ENCODE peak calls at places on chromosome 4, in ten cellular contexts. C is endodermal cell; G is BJ; Y is coronary artery; X is left ventricle myocardium inferior; R is activated CD8-positive, alpha-beta T cell treated with anti-CD3 and anti-CD28 coated beads for 36 hours; Z is WTC11; J is AG09309; B is CD4-positive, alpha-beta T cell; W is bronchial epithelial cell. Q is an unnamed sample.

GRCh38 chr4:65665951-65666523 is 4.3 kb downstream of the EPHA5 start:
- DNase-seq in C (no peak), G (no peak), Y (no peak), X (no peak), R (no peak), Z (no peak), J (no peak), B (no peak), W (peak), Q (no peak)

GRCh38 chr4:168923526-168924194 is 86.4 kb downstream of the CBR4 start:
- DNase-seq in C (peak), G (peak), Y (no peak), X (no peak), R (peak), Z (peak), J (peak), B (peak), W (peak), Q (no peak)

GRCh38 chr4:74133786-74134499 is 24.0 kb upstream of the MTHFD2L start:
- DNase-seq in C (peak), G (no peak), Y (peak), X (peak), R (peak), Z (peak), J (peak), B (peak), W (peak), Q (peak)

GRCh38 chr4:82892467-82892802 is 1.5 kb upstream of the SEC31A start:
- DNase-seq in C (no peak), G (no peak), Y (no peak), X (no peak), R (no peak), Z (no peak), J (no peak), B (no peak), W (no peak), Q (no peak)

GRCh38 chr4:81564025-81564424 is 92.3 kb upstream of the RASGEF1B start:
- DNase-seq in C (no peak), G (no peak), Y (no peak), X (no peak), R (no peak), Z (no peak), J (no peak), B (no peak), W (no peak), Q (no peak)

GRCh38 chr4:25862411-25863346 is at the start of gene SEL1L3:
- DNase-seq in C (peak), G (no peak), Y (no peak), X (peak), R (peak), Z (peak), J (no peak), B (peak), W (no peak), Q (no peak)

GRCh38 chr4:24805566-24805965 is 10.2 kb downstream of the SOD3 start:
- DNase-seq in C (no peak), G (no peak), Y (no peak), X (no peak), R (no peak), Z (no peak), J (no peak), B (no peak), W (peak), Q (no peak)

GRCh38 chr4:77488882-77489281 is 116.7 kb upstream of the CXCL13 start:
- DNase-seq in C (no peak), G (no peak), Y (no peak), X (no peak), R (no peak), Z (no peak), J (no peak), B (no peak), W (no peak), Q (no peak)

GRCh38 chr4:144583658-144584057 is 62.3 kb upstream of the HHIP start:
- DNase-seq in C (no peak), G (no peak), Y (no peak), X (no peak), R (no peak), Z (no peak), J (peak), B (no peak), W (peak), Q (no peak)

GRCh38 chr4:79241846-79242245 is 84.0 kb downstream of the NAA11 start:
- DNase-seq in C (peak), G (no peak), Y (no peak), X (no peak), R (no peak), Z (no peak), J (no peak), B (no peak), W (peak), Q (no peak)

GRCh38 chr4:179605196-179605595 is 2163.0 kb upstream of the AGA start:
- DNase-seq in C (no peak), G (no peak), Y (no peak), X (no peak), R (no peak), Z (no peak), J (no peak), B (no peak), W (no peak), Q (no peak)

GRCh38 chr4:148030486-148030885 is 298.6 kb downstream of the ARHGAP10 start:
- DNase-seq in C (no peak), G (peak), Y (no peak), X (no peak), R (no peak), Z (no peak), J (peak), B (no peak), W (peak), Q (peak)

GRCh38 chr4:2461246-2461960 is 7.5 kb upstream of the RNF4 start:
- DNase-seq in C (no peak), G (no peak), Y (no peak), X (no peak), R (no peak), Z (no peak), J (no peak), B (no peak), W (no peak), Q (no peak)

GRCh38 chr4:22897520-22898108 is 204.9 kb downstream of the GBA3 start:
- DNase-seq in C (peak), G (no peak), Y (no peak), X (no peak), R (peak), Z (peak), J (no peak), B (no peak), W (peak), Q (peak)

GRCh38 chr4:2417196-2417764 is 1.2 kb downstream of the ZFYVE28 start:
- DNase-seq in C (peak), G (no peak), Y (no peak), X (no peak), R (no peak), Z (no peak), J (no peak), B (no peak), W (no peak), Q (no peak)

GRCh38 chr4:125070869-125071268 is 243.9 kb upstream of the FAT4 start:
- DNase-seq in C (peak), G (no peak), Y (no peak), X (no peak), R (no peak), Z (no peak), J (no peak), B (no peak), W (peak), Q (no peak)

GRCh38 chr4:38166082-38166481 is 205.9 kb downstream of the PTTG2 start:
- DNase-seq in C (peak), G (no peak), Y (no peak), X (no peak), R (no peak), Z (no peak), J (no peak), B (no peak), W (no peak), Q (no peak)

GRCh38 chr4:15601862-15602261 is 53.3 kb downstream of the FBXL5 start:
- DNase-seq in C (no peak), G (no peak), Y (no peak), X (no peak), R (no peak), Z (no peak), J (no peak), B (no peak), W (peak), Q (no peak)

GRCh38 chr4:53777244-53777984 is 186.1 kb upstream of the LNX1 start:
- DNase-seq in C (no peak), G (peak), Y (no peak), X (no peak), R (no peak), Z (no peak), J (peak), B (no peak), W (peak), Q (peak)

GRCh38 chr4:156362581-156362980 is 408.9 kb upstream of the CTSO start:
- DNase-seq in C (no peak), G (peak), Y (no peak), X (no peak), R (no peak), Z (no peak), J (no peak), B (no peak), W (no peak), Q (no peak)

GRCh38 chr4:15215118-15215517 is 212.7 kb upstream of the C1QTNF7 start:
- DNase-seq in C (no peak), G (no peak), Y (no peak), X (no peak), R (no peak), Z (no peak), J (no peak), B (no peak), W (no peak), Q (no peak)

GRCh38 chr4:66574145-66574978 is 904.1 kb upstream of the EPHA5 start:
- DNase-seq in C (peak), G (peak), Y (no peak), X (no peak), R (no peak), Z (peak), J (peak), B (no peak), W (no peak), Q (peak)

GRCh38 chr4:89563431-89563830 is 255.8 kb upstream of the GPRIN3 start:
- DNase-seq in C (no peak), G (no peak), Y (no peak), X (no peak), R (no peak), Z (no peak), J (no peak), B (no peak), W (peak), Q (no peak)

GRCh38 chr4:182807346-182807745 is 109.8 kb downstream of the DCTD start:
- DNase-seq in C (no peak), G (no peak), Y (no peak), X (no peak), R (no peak), Z (no peak), J (no peak), B (no peak), W (no peak), Q (no peak)

GRCh38 chr4:102780476-102781144 is 19.8 kb upstream of the MANBA start:
- DNase-seq in C (no peak), G (no peak), Y (no peak), X (no peak), R (no peak), Z (no peak), J (no peak), B (no peak), W (peak), Q (no peak)

GRCh38 chr4:153634737-153635353 is 49.2 kb upstream of the TLR2 start:
- DNase-seq in C (no peak), G (no peak), Y (no peak), X (no peak), R (no peak), Z (no peak), J (no peak), B (no peak), W (peak), Q (no peak)

GRCh38 chr4:117420966-117421365 is 335.6 kb upstream of the TRAM1L1 start:
- DNase-seq in C (no peak), G (no peak), Y (no peak), X (no peak), R (no peak), Z (no peak), J (no peak), B (no peak), W (no peak), Q (no peak)

GRCh38 chr4:65893311-65893710 is 223.0 kb upstream of the EPHA5 start:
- DNase-seq in C (no peak), G (no peak), Y (no peak), X (no peak), R (no peak), Z (no peak), J (no peak), B (no peak), W (no peak), Q (no peak)

GRCh38 chr4:82694892-82695291 is 103.7 kb downstream of the SCD5 start:
- DNase-seq in C (no peak), G (no peak), Y (no peak), X (no peak), R (no peak), Z (no peak), J (no peak), B (no peak), W (no peak), Q (no peak)

GRCh38 chr4:8911311-8912088 is 39.9 kb upstream of the HMX1 start:
- DNase-seq in C (peak), G (no peak), Y (peak), X (no peak), R (no peak), Z (no peak), J (peak), B (no peak), W (no peak), Q (no peak)

GRCh38 chr4:112145820-112146813 is 863 bp downstream of the FAM241A start:
- DNase-seq in C (peak), G (no peak), Y (peak), X (peak), R (peak), Z (peak), J (no peak), B (peak), W (peak), Q (no peak)

DNA sequence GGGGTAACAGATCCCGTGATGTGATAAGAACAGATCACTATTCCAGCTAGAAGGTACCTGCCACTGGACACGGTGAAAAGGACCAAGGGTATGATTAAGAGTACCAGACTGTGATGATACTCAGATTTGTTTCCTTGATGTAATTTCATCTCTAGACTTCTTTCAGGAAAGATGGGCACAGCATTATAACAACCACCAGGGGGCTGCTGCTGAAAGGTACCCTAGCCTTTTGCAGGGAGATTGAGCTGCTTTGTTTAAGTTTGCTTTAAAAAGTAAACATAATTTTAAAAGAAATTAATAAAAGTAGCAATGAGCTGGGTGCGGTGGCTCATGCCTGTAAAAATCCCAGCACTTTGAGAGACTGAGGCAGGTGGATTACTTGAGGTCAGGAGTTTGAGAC is 145.4 kb downstream of the EMCN start:
- DNase-seq in C (peak), G (no peak), Y (no peak), X (no peak), R (peak), Z (peak), J (no peak), B (no peak), W (peak), Q (no peak)
- TF ChIP-seq CTCF in C (peak), G (peak), Y (no peak), X (peak), R (peak), Z (peak), J (peak), B (peak), W (peak), Q (peak)

DNA sequence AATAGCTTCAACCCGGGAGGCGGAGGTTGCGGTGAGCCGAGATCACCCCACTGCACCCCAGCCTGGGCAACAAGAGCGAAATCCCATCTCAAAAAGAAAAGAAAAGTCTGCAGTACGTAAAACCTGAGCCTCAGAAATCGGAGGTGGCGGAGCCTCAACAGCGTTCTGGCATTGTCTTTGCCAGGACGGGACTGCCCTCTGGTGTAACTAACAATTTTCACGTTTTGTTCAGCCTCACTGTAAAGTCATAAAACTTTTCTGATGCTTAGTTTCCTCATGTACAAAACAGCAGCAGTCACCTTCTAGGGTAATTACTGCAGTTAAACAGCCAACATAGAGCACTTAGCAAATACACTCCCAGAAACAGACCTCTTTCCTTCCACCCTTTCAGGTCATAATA is 121.7 kb downstream of the RBM47 start:
- DNase-seq in C (no peak), G (no peak), Y (no peak), X (no peak), R (peak), Z (no peak), J (no peak), B (no peak), W (no peak), Q (no peak)
- TF ChIP-seq CTCF in C (peak), G (no peak), Y (no peak), X (no peak), R (no peak), Z (no peak), J (no peak), B (no peak), W (no peak), Q (no peak)

GRCh38 chr4:107740950-107741701 is 21.1 kb upstream of the PAPSS1 start:
- DNase-seq in C (no peak), G (peak), Y (peak), X (peak), R (no peak), Z (no peak), J (peak), B (no peak), W (no peak), Q (no peak)

GRCh38 chr4:107737470-107737869 is 17.4 kb upstream of the PAPSS1 start:
- DNase-seq in C (no peak), G (no peak), Y (no peak), X (no peak), R (no peak), Z (no peak), J (no peak), B (no peak), W (no peak), Q (no peak)

GRCh38 chr4:107742791-107743190 is 22.8 kb upstream of the PAPSS1 start:
- DNase-seq in C (no peak), G (no peak), Y (no peak), X (no peak), R (no peak), Z (no peak), J (no peak), B (no peak), W (no peak), Q (no peak)

GRCh38 chr4:107742196-107742595 is 22.2 kb upstream of the PAPSS1 start:
- DNase-seq in C (no peak), G (no peak), Y (no peak), X (no peak), R (no peak), Z (no peak), J (no peak), B (no peak), W (no peak), Q (no peak)

GRCh38 chr4:107740381-107740780 is 20.3 kb upstream of the PAPSS1 start:
- DNase-seq in C (peak), G (no peak), Y (no peak), X (no peak), R (no peak), Z (no peak), J (no peak), B (no peak), W (peak), Q (no peak)
- TF ChIP-seq CTCF in C (peak), G (peak), Y (no peak), X (peak), R (no peak), Z (no peak), J (peak), B (no peak), W (peak), Q (peak)

GRCh38 chr4:184400375-184400870 is 73.9 kb downstream of the IRF2 start:
- DNase-seq in C (no peak), G (peak), Y (no peak), X (no peak), R (no peak), Z (no peak), J (peak), B (no peak), W (peak), Q (peak)
- TF ChIP-seq CTCF in C (no peak), G (peak), Y (no peak), X (no peak), R (no peak), Z (no peak), J (peak), B (no peak), W (peak), Q (peak)

GRCh38 chr4:4524364-4524763 is 17.5 kb downstream of the STX18 start:
- DNase-seq in C (peak), G (no peak), Y (no peak), X (no peak), R (peak), Z (peak), J (no peak), B (no peak), W (no peak), Q (no peak)
- TF ChIP-seq CTCF in C (peak), G (no peak), Y (no peak), X (no peak), R (peak), Z (no peak), J (no peak), B (no peak), W (no peak), Q (no peak)

DNA sequence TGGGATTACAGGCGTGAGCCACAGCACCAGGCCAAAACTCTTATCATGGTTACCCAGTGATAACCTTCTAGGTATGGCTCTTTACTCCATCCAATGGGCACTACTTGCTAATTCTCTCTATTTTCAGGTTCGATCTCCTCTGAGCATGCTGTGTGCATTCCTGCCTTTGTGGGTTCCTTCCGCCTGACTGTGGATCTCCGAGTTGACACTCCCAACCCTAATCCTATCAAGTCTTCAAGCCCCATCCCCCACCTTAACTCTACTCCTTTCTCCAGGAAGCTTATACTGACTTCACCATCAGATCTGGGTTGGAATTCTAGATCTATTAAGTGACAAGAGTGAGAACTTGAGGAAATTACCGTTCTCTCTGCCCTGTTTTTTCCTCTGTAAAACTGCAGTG is 64.6 kb downstream of the ZAR1 start:
- DNase-seq in C (no peak), G (no peak), Y (no peak), X (no peak), R (no peak), Z (no peak), J (no peak), B (no peak), W (no peak), Q (no peak)
- TF ChIP-seq CTCF in C (no peak), G (no peak), Y (no peak), X (no peak), R (no peak), Z (no peak), J (no peak), B (no peak), W (no peak), Q (no peak)